ENCODE peak calls at places on chromosomes 12 and 14, in six cellular contexts. One of them, this sample, is unnamed.

GRCh38 chr12:52413202-52413601 is 7.1 kb upstream of the KRT82 start:
- DNase-seq in RWPE1: no peak
- DNase-seq in HCT116: no peak
- DNase-seq in ovary: no peak
- DNase-seq in left ventricle myocardium inferior: no peak
- DNase-seq in gastrocnemius medialis: no peak
- DNase-seq in this sample: no peak

GRCh38 chr12:103334447-103334846 is 161.3 kb downstream of the C12orf42 start:
- DNase-seq in RWPE1: no peak
- DNase-seq in HCT116: no peak
- DNase-seq in ovary: no peak
- DNase-seq in left ventricle myocardium inferior: no peak
- DNase-seq in gastrocnemius medialis: no peak
- DNase-seq in this sample: no peak

GRCh38 chr12:81705586-81705985 is 53.6 kb downstream of the PPFIA2 start:
- DNase-seq in RWPE1: no peak
- DNase-seq in HCT116: no peak
- DNase-seq in ovary: no peak
- DNase-seq in left ventricle myocardium inferior: no peak
- DNase-seq in gastrocnemius medialis: no peak
- DNase-seq in this sample: no peak

GRCh38 chr12:41409628-41410027 is 221.5 kb downstream of the PDZRN4 start:
- DNase-seq in RWPE1: no peak
- DNase-seq in HCT116: no peak
- DNase-seq in ovary: no peak
- DNase-seq in left ventricle myocardium inferior: no peak
- DNase-seq in gastrocnemius medialis: no peak
- DNase-seq in this sample: no peak

GRCh38 chr12:105986779-105987686 is 151.7 kb downstream of the NUAK1 start:
- DNase-seq in RWPE1: no peak
- DNase-seq in HCT116: no peak
- DNase-seq in ovary: no peak
- DNase-seq in left ventricle myocardium inferior: no peak
- DNase-seq in gastrocnemius medialis: no peak
- DNase-seq in this sample: no peak

GRCh38 chr14:53167602-53168328 is 14.6 kb upstream of the DDHD1 start:
- DNase-seq in RWPE1: no peak
- DNase-seq in HCT116: no peak
- DNase-seq in ovary: no peak
- DNase-seq in left ventricle myocardium inferior: no peak
- DNase-seq in gastrocnemius medialis: no peak
- DNase-seq in this sample: no peak

GRCh38 chr12:52119398-52120254 is 40.1 kb downstream of the SMIM41 start:
- DNase-seq in RWPE1: peak; percentile 49
- DNase-seq in HCT116: peak; percentile 47
- DNase-seq in ovary: no peak
- DNase-seq in left ventricle myocardium inferior: peak; percentile 27
- DNase-seq in gastrocnemius medialis: no peak
- DNase-seq in this sample: no peak

GRCh38 chr14:36516719-36517241 is 3.3 kb downstream of the NKX2-1 start:
- DNase-seq in RWPE1: no peak
- DNase-seq in HCT116: no peak
- DNase-seq in ovary: no peak
- DNase-seq in left ventricle myocardium inferior: no peak
- DNase-seq in gastrocnemius medialis: no peak
- DNase-seq in this sample: no peak

GRCh38 chr12:47242426-47242825 is 162.7 kb upstream of the AMIGO2 start:
- DNase-seq in RWPE1: no peak
- DNase-seq in HCT116: no peak
- DNase-seq in ovary: no peak
- DNase-seq in left ventricle myocardium inferior: no peak
- DNase-seq in gastrocnemius medialis: no peak
- DNase-seq in this sample: no peak

GRCh38 chr12:30967026-30967425 is 40.5 kb downstream of the TSPAN11 start:
- DNase-seq in RWPE1: no peak
- DNase-seq in HCT116: no peak
- DNase-seq in ovary: no peak
- DNase-seq in left ventricle myocardium inferior: no peak
- DNase-seq in gastrocnemius medialis: no peak
- DNase-seq in this sample: no peak

GRCh38 chr12:14892726-14893442 is 7.2 kb upstream of the MGP start:
- DNase-seq in RWPE1: no peak
- DNase-seq in HCT116: no peak
- DNase-seq in ovary: peak; percentile 85
- DNase-seq in left ventricle myocardium inferior: no peak
- DNase-seq in gastrocnemius medialis: peak; percentile 65
- DNase-seq in this sample: peak; percentile 25

GRCh38 chr14:104447750-104448149 is 131.8 kb upstream of the C14orf180 start:
- DNase-seq in RWPE1: no peak
- DNase-seq in HCT116: no peak
- DNase-seq in ovary: no peak
- DNase-seq in left ventricle myocardium inferior: no peak
- DNase-seq in gastrocnemius medialis: no peak
- DNase-seq in this sample: no peak

GRCh38 chr14:89920041-89920440 is 34.5 kb downstream of the EFCAB11 start:
- DNase-seq in RWPE1: no peak
- DNase-seq in HCT116: no peak
- DNase-seq in ovary: no peak
- DNase-seq in left ventricle myocardium inferior: no peak
- DNase-seq in gastrocnemius medialis: no peak
- DNase-seq in this sample: no peak

GRCh38 chr14:60153996-60154395 is 11.2 kb downstream of the DHRS7 start:
- DNase-seq in RWPE1: no peak
- DNase-seq in HCT116: no peak
- DNase-seq in ovary: no peak
- DNase-seq in left ventricle myocardium inferior: no peak
- DNase-seq in gastrocnemius medialis: no peak
- DNase-seq in this sample: no peak

GRCh38 chr14:104364830-104365229 is 214.7 kb upstream of the C14orf180 start:
- DNase-seq in RWPE1: no peak
- DNase-seq in HCT116: no peak
- DNase-seq in ovary: no peak
- DNase-seq in left ventricle myocardium inferior: no peak
- DNase-seq in gastrocnemius medialis: no peak
- DNase-seq in this sample: no peak

GRCh38 chr14:89641495-89642162 is 224.6 kb upstream of the FOXN3 start:
- DNase-seq in RWPE1: no peak
- DNase-seq in HCT116: no peak
- DNase-seq in ovary: no peak
- DNase-seq in left ventricle myocardium inferior: no peak
- DNase-seq in gastrocnemius medialis: no peak
- DNase-seq in this sample: no peak

GRCh38 chr12:79614730-79615129 is 76.0 kb downstream of the PAWR start:
- DNase-seq in RWPE1: no peak
- DNase-seq in HCT116: no peak
- DNase-seq in ovary: no peak
- DNase-seq in left ventricle myocardium inferior: no peak
- DNase-seq in gastrocnemius medialis: no peak
- DNase-seq in this sample: no peak

GRCh38 chr12:125824276-125824675 is 759.0 kb downstream of the AACS start:
- DNase-seq in RWPE1: no peak
- DNase-seq in HCT116: no peak
- DNase-seq in ovary: no peak
- DNase-seq in left ventricle myocardium inferior: no peak
- DNase-seq in gastrocnemius medialis: no peak
- DNase-seq in this sample: no peak

GRCh38 chr12:46468813-46469212 is 96.2 kb upstream of the SLC38A2 start:
- DNase-seq in RWPE1: no peak
- DNase-seq in HCT116: no peak
- DNase-seq in ovary: no peak
- DNase-seq in left ventricle myocardium inferior: no peak
- DNase-seq in gastrocnemius medialis: no peak
- DNase-seq in this sample: no peak

GRCh38 chr12:114123108-114123507 is 157.0 kb upstream of the RBM19 start:
- DNase-seq in RWPE1: no peak
- DNase-seq in HCT116: no peak
- DNase-seq in ovary: no peak
- DNase-seq in left ventricle myocardium inferior: no peak
- DNase-seq in gastrocnemius medialis: no peak
- DNase-seq in this sample: no peak

GRCh38 chr12:108304633-108305032 is 34.5 kb downstream of the CMKLR1 start:
- DNase-seq in RWPE1: no peak
- DNase-seq in HCT116: no peak
- DNase-seq in ovary: no peak
- DNase-seq in left ventricle myocardium inferior: no peak
- DNase-seq in gastrocnemius medialis: no peak
- DNase-seq in this sample: no peak

GRCh38 chr14:101972126-101972785 is 7.9 kb downstream of the DYNC1H1 start:
- DNase-seq in RWPE1: peak; percentile 94
- DNase-seq in HCT116: peak; percentile 91
- DNase-seq in ovary: peak; percentile 84
- DNase-seq in left ventricle myocardium inferior: peak; percentile 77
- DNase-seq in gastrocnemius medialis: peak; percentile 92
- DNase-seq in this sample: peak; percentile 67

GRCh38 chr14:89779707-89780106 is 174.8 kb downstream of the EFCAB11 start:
- DNase-seq in RWPE1: no peak
- DNase-seq in HCT116: no peak
- DNase-seq in ovary: no peak
- DNase-seq in left ventricle myocardium inferior: no peak
- DNase-seq in gastrocnemius medialis: no peak
- DNase-seq in this sample: no peak

GRCh38 chr14:106372870-106373657 is 846.7 kb downstream of the TMEM121 start:
- DNase-seq in RWPE1: peak; percentile 47
- DNase-seq in HCT116: peak; percentile 7
- DNase-seq in ovary: no peak
- DNase-seq in left ventricle myocardium inferior: peak; percentile 21
- DNase-seq in gastrocnemius medialis: no peak
- DNase-seq in this sample: no peak

DNA sequence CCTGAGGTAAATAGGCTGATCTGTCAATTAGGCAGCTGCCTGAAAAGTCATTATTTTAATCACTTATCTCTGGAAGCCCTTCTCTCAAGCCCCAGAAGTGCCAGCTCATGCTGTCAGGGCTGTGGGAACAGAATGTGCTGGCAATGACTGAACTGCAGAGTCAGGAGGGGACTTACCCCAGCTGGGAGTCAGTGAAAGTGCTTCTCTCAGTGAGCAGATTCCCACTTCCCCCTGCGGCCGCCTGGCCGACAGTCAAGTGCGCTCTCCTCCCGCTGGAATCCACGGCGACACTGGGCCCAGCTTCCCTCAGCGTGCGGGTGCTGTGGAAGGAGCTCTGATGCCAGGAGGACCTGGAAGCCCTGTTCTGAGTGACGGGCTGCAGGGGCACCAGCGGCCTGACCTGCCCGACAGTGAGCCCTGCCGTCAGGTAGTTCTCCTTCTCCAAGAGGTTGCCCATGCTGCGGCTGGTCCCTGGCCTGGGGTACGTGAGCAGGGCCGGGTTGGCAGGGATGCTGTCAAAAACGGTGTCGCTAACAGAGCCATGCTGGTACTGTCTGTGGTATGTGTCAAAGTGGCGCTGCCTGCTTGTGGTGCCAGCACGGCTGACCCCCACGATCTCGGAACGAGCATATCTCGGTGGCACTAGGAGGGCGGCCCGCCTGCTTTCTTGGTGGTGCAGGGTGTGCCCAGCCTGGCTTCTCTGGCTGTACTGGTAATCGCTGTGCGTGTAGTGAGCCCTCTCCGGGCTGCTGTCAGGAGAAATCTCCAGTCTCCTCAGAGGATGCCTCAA is 18.7 kb downstream of the PKP2 start:
- DNase-seq in RWPE1: no peak
- DNase-seq in HCT116: no peak
- DNase-seq in ovary: no peak
- DNase-seq in left ventricle myocardium inferior: peak; percentile 80
- DNase-seq in gastrocnemius medialis: peak; percentile 79
- DNase-seq in this sample: no peak
- TF ChIP-seq CTCF in RWPE1: no peak
- TF ChIP-seq CTCF in HCT116: no peak
- TF ChIP-seq CTCF in ovary: no peak
- TF ChIP-seq CTCF in left ventricle myocardium inferior: peak; percentile 10
- TF ChIP-seq CTCF in gastrocnemius medialis: no peak
- TF ChIP-seq CTCF in this sample: no peak

DNA sequence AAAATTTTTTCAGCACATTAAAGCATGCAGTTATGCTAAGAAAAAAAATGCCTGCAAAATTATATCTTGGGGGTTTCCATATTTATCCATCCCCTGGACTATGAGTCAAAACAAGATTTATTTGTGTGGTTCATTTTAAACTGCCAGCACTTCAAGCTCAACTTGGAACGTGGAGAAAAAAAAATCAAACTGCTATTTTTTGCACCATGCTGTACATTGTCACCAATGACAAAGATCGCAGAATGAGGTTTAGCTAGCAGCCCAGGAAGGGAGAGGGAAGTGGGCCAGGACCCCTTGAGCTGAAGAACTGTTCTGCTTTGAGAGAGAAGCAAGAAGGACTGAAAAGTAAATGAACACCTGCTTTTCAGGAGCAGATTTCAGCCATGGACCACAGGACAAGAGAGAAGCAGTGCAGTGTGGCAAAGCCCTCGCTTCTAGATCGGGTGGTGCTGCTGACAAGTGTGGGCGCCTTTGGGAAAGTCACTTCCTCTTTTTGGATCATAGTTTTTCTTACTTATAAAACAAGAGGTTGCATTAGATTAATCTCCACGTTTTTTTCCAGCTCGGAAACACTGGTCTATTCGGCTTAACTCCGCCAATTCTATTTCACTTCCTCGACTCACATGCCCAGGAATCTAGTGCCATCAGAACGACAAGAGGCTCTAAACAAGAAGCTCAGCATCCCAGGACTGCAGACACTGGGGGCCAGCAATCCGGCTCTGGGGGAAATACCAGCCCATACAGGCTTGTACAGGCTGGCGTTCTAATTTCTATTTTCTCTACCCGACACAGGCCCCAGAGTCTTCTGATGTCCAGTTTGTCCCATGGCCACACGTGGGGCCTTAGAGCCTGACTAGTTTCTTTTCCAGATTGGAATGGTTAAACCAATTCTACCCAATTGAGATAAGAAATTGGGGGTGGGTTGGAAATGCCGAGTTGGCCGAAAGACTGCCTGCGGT is 129.9 kb downstream of the CRACR2A start:
- DNase-seq in RWPE1: no peak
- DNase-seq in HCT116: no peak
- DNase-seq in ovary: no peak
- DNase-seq in left ventricle myocardium inferior: no peak
- DNase-seq in gastrocnemius medialis: no peak
- DNase-seq in this sample: peak; percentile 25
- H3K27ac ChIP-seq in RWPE1: no peak overlapping the region
- H3K27ac ChIP-seq in HCT116: no peak overlapping the region
- H3K27ac ChIP-seq in ovary: no peak overlapping the region
- H3K27ac ChIP-seq in left ventricle myocardium inferior: no peak overlapping the region
- H3K27ac ChIP-seq in gastrocnemius medialis: no peak overlapping the region
- H3K27ac ChIP-seq in this sample: no peak overlapping the region

GRCh38 chr14:77991128-77991772 is 178.9 kb upstream of the NRXN3 start:
- DNase-seq in RWPE1: no peak
- DNase-seq in HCT116: no peak
- DNase-seq in ovary: no peak
- DNase-seq in left ventricle myocardium inferior: no peak
- DNase-seq in gastrocnemius medialis: no peak
- DNase-seq in this sample: peak; percentile 19
- TF ChIP-seq CTCF in RWPE1: no peak
- TF ChIP-seq CTCF in HCT116: peak; percentile 24
- TF ChIP-seq CTCF in ovary: no peak
- TF ChIP-seq CTCF in left ventricle myocardium inferior: peak; percentile 19
- TF ChIP-seq CTCF in gastrocnemius medialis: no peak
- TF ChIP-seq CTCF in this sample: no peak

DNA sequence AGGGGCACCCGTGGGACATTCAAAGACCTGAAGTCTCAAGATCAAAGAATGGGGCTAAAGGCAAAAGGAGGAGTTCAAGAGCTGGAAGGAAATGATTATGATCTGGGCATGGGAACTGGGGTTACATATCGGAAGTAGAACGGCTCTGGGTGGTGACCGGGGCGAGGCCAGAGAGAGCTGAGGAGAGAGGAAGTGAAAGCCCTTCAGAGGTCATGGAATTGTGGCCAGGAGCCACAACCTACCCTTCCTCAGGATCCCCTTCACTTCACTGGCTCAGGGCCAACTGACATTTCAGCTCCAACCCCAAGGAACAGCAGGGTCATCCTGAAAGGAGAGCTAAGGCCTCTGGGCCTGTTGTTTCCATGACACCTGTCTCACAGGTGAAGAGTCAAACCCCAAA is 57.8 kb downstream of the GALNT16 start:
- DNase-seq in RWPE1: no peak
- DNase-seq in HCT116: no peak
- DNase-seq in ovary: no peak
- DNase-seq in left ventricle myocardium inferior: no peak
- DNase-seq in gastrocnemius medialis: no peak
- DNase-seq in this sample: no peak
- H3K27ac ChIP-seq in RWPE1: no peak overlapping the region
- H3K27ac ChIP-seq in HCT116: no peak overlapping the region
- H3K27ac ChIP-seq in ovary: no peak overlapping the region
- H3K27ac ChIP-seq in left ventricle myocardium inferior: peak overlapping the region; percentile 84
- H3K27ac ChIP-seq in gastrocnemius medialis: no peak overlapping the region
- H3K27ac ChIP-seq in this sample: peak overlapping the region; percentile 63

This sample was measured in ascending aorta.